ENCODE peak calls at places on chromosomes 13 and 19, in four cellular contexts. One of them, this sample, is unnamed.

GRCh38 chr13:26749285-26749684 is 11.3 kb downstream of the GPR12 start:
- DNase-seq in foreskin fibroblast: no peak
- DNase-seq in K562: peak
- DNase-seq in midbrain: no peak
- DNase-seq in this sample: no peak

GRCh38 chr19:18135712-18136584 is 17.0 kb upstream of the PIK3R2 start:
- DNase-seq in foreskin fibroblast: no peak
- DNase-seq in K562: no peak
- DNase-seq in midbrain: no peak
- DNase-seq in this sample: no peak

GRCh38 chr13:30360586-30360985 is 53.2 kb upstream of the KATNAL1 start:
- DNase-seq in K562: no peak
- DNase-seq in foreskin fibroblast: no peak
- DNase-seq in midbrain: no peak
- DNase-seq in this sample: no peak

GRCh38 chr13:43170497-43170896 is 147.1 kb downstream of the DNAJC15 start:
- DNase-seq in K562: no peak
- DNase-seq in foreskin fibroblast: no peak
- DNase-seq in midbrain: no peak
- DNase-seq in this sample: no peak

GRCh38 chr19:4488496-4488895 is 16.4 kb downstream of the HDGFL2 start:
- DNase-seq in K562: no peak
- DNase-seq in foreskin fibroblast: no peak
- DNase-seq in midbrain: no peak
- DNase-seq in this sample: no peak

GRCh38 chr13:114134111-114134943 is 1.9 kb upstream of the RASA3 start:
- DNase-seq in midbrain: no peak
- DNase-seq in K562: no peak
- DNase-seq in foreskin fibroblast: no peak
- DNase-seq in this sample: peak

GRCh38 chr13:106690779-106691178 is 122.8 kb upstream of the ARGLU1 start:
- DNase-seq in midbrain: no peak
- DNase-seq in K562: no peak
- DNase-seq in foreskin fibroblast: no peak
- DNase-seq in this sample: no peak

GRCh38 chr19:36488816-36489138 is 584 bp downstream of the ZNF566 start:
- DNase-seq in foreskin fibroblast: peak
- DNase-seq in midbrain: no peak
- DNase-seq in K562: peak
- DNase-seq in this sample: no peak

GRCh38 chr19:55491546-55492360 is 3.5 kb downstream of the SSC5D start:
- DNase-seq in foreskin fibroblast: no peak
- DNase-seq in midbrain: no peak
- DNase-seq in K562: no peak
- DNase-seq in this sample: no peak

GRCh38 chr13:43879323-43880181 is at the start of the genes CCDC122 and LACC1:
- DNase-seq in foreskin fibroblast: peak
- DNase-seq in K562: no peak
- DNase-seq in midbrain: peak
- DNase-seq in this sample: peak

GRCh38 chr13:39982745-39983144 is 327.3 kb downstream of the COG6 start:
- DNase-seq in K562: no peak
- DNase-seq in foreskin fibroblast: no peak
- DNase-seq in midbrain: no peak
- DNase-seq in this sample: no peak

GRCh38 chr19:2791876-2792275 is 6.6 kb downstream of the THOP1 start:
- DNase-seq in K562: no peak
- DNase-seq in foreskin fibroblast: no peak
- DNase-seq in midbrain: no peak
- DNase-seq in this sample: peak